ENCODE peak calls at places on chromosomes 12 and 14, in four cellular contexts. W is coronary artery, N is colonic mucosa, J is HFF-Myc. A is an unnamed sample.

GRCh38 chr14:78324353-78324752 is 154.2 kb downstream of the NRXN3 start:
- DNase-seq in N (no peak), W (no peak), J (no peak), A (no peak)

GRCh38 chr14:26960049-26960688 is 362.3 kb upstream of the NOVA1 start:
- DNase-seq in N (no peak), W (no peak), J (no peak), A (no peak)

GRCh38 chr12:53737951-53738833 is 10.9 kb upstream of the CALCOCO1 start:
- DNase-seq in J (no peak), W (no peak), N (peak), A (no peak)

GRCh38 chr14:65531148-65531547 is 118.6 kb downstream of the FUT8 start:
- DNase-seq in W (no peak), J (no peak), N (no peak), A (no peak)

GRCh38 chr14:46769292-46769691 is 117.7 kb upstream of the RPL10L start:
- DNase-seq in N (no peak), W (no peak), J (no peak), A (no peak)

GRCh38 chr12:119154435-119154818 is 24.3 kb upstream of the HSPB8 start:
- DNase-seq in N (no peak), J (no peak), W (no peak), A (no peak)

GRCh38 chr12:104975621-104976343 is 10.3 kb upstream of the NOPCHAP1 start:
- DNase-seq in J (no peak), N (no peak), W (no peak), A (no peak)

GRCh38 chr14:22850944-22851790 is 14.8 kb downstream of the MMP14 start:
- DNase-seq in J (no peak), W (peak), N (peak), A (peak)

GRCh38 chr12:79737875-79738718 is 47.3 kb upstream of the PAWR start:
- DNase-seq in J (peak), N (peak), W (no peak), A (no peak)

GRCh38 chr12:126784328-126784921 is 1482.5 kb upstream of the TMEM132C start:
- DNase-seq in N (peak), J (no peak), W (no peak), A (peak)

GRCh38 chr14:45715946-45716345 is 462.9 kb upstream of the MIS18BP1 start:
- DNase-seq in W (no peak), N (no peak), J (no peak), A (no peak)

GRCh38 chr12:19994970-19995369 is 373.4 kb upstream of the PDE3A start:
- DNase-seq in W (no peak), N (no peak), J (no peak), A (no peak)

GRCh38 chr12:3380200-3381020 is 110.6 kb upstream of the PRMT8 start:
- DNase-seq in W (no peak), J (peak), N (no peak), A (peak)

GRCh38 chr12:7017870-7018349 is 366 bp downstream of the LPCAT3 start:
- DNase-seq in N (peak), J (no peak), W (no peak), A (no peak)

GRCh38 chr12:13959131-13959734 is 22.2 kb downstream of the GRIN2B start:
- DNase-seq in W (no peak), N (peak), J (no peak), A (peak)

GRCh38 chr14:91119556-91120311 is 5.9 kb downstream of the DGLUCY start:
- DNase-seq in W (no peak), J (no peak), N (peak), A (no peak)

GRCh38 chr12:111296906-111297463 is 71.9 kb downstream of the PHETA1 start:
- DNase-seq in W (no peak), N (no peak), J (no peak), A (no peak)

GRCh38 chr14:73168274-73168673 is 32.0 kb downstream of the PSEN1 start:
- DNase-seq in J (no peak), W (no peak), N (no peak), A (no peak)

GRCh38 chr12:30002677-30003076 is 218.9 kb upstream of the TMTC1 start:
- DNase-seq in N (no peak), W (no peak), J (no peak), A (no peak)

GRCh38 chr14:104144453-104144790 is 6.0 kb downstream of the KIF26A start:
- DNase-seq in J (no peak), N (no peak), W (no peak), A (no peak)

GRCh38 chr14:30291216-30291615 is 267.7 kb upstream of the G2E3 start:
- DNase-seq in W (no peak), J (no peak), N (no peak), A (no peak)

GRCh38 chr12:46553911-46554310 is 181.3 kb upstream of the SLC38A2 start:
- DNase-seq in N (no peak), J (no peak), W (no peak), A (no peak)

GRCh38 chr12:38162013-38162412 is 154.6 kb upstream of the ALG10B start:
- DNase-seq in J (no peak), W (no peak), N (no peak), A (peak)

GRCh38 chr14:71933026-71933587 is 878 bp downstream of the RGS6 start:
- DNase-seq in N (no peak), W (no peak), J (no peak), A (peak)

GRCh38 chr14:90521121-90521929 is 124.5 kb downstream of the CALM1 start:
- DNase-seq in N (no peak), W (no peak), J (no peak), A (no peak)

GRCh38 chr14:68522510-68523325 is 270.1 kb downstream of the ZFP36L1 start:
- DNase-seq in W (peak), J (no peak), N (no peak), A (peak)

GRCh38 chr12:104280703-104281458 is 22.7 kb upstream of the EID3 start:
- DNase-seq in W (no peak), N (no peak), J (no peak), A (no peak)

GRCh38 chr12:65655074-65655493 is 169.2 kb upstream of the HMGA2 start:
- DNase-seq in W (no peak), N (no peak), J (no peak), A (no peak)

GRCh38 chr12:94618995-94619695 is 31.2 kb downstream of the TMCC3 start:
- DNase-seq in J (peak), W (no peak), N (no peak), A (no peak)

GRCh38 chr12:27260746-27261145 is 16.7 kb downstream of the STK38L start:
- DNase-seq in N (no peak), J (no peak), W (no peak), A (no peak)

GRCh38 chr14:99734406-99735051 is 50.4 kb downstream of the CYP46A1 start:
- DNase-seq in J (no peak), W (peak), N (no peak), A (no peak)

GRCh38 chr12:31749024-31749704 is 20.3 kb upstream of the AMN1 start:
- DNase-seq in J (peak), N (peak), W (no peak), A (no peak)

GRCh38 chr14:24843494-24843893 is 206.5 kb downstream of the STXBP6 start:
- DNase-seq in J (no peak), W (no peak), N (no peak), A (no peak)

GRCh38 chr12:67280572-67280971 is 11.4 kb downstream of the CAND1 start:
- DNase-seq in J (no peak), N (no peak), W (no peak), A (no peak)

GRCh38 chr12:15693233-15693911 is 95.8 kb downstream of the EPS8 start:
- DNase-seq in J (no peak), W (no peak), N (no peak), A (no peak)

DNA sequence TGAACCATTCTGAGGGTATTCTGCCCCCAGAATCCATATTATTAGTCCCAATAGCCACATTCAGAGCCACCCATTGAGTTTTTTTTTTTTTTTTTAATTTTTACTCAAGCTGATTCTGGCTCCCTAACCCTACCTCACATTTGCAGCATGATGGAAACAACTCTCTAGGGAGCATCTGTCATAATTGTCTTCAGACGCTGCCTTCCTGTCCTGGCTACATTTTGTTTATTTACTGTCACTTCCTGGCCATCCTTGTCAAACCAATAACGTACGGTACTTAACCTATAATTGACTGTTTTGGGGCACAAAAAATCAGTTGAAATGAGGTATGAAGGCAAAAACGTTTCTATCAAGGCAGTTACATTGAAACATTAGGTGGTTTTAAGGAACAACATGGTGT is 2.1 kb downstream of the GLIPR1 start:
- DNase-seq in J (no peak), N (no peak), W (no peak), A (no peak)
- H3K4me3 ChIP-seq in J (peak), N (no peak), W (peak), A (no peak)

GRCh38 chr14:54651649-54652048 is 84.7 kb downstream of the SAMD4A start:
- DNase-seq in W (no peak), N (no peak), J (no peak), A (no peak)

GRCh38 chr14:54652890-54653201 is 85.9 kb downstream of the SAMD4A start:
- DNase-seq in J (no peak), N (no peak), W (no peak), A (no peak)

GRCh38 chr14:54650331-54651017 is 83.5 kb downstream of the SAMD4A start:
- DNase-seq in W (peak), N (peak), J (peak), A (no peak)

GRCh38 chr14:54652188-54652889 is 85.4 kb downstream of the SAMD4A start:
- DNase-seq in J (peak), W (peak), N (peak), A (peak)

DNA sequence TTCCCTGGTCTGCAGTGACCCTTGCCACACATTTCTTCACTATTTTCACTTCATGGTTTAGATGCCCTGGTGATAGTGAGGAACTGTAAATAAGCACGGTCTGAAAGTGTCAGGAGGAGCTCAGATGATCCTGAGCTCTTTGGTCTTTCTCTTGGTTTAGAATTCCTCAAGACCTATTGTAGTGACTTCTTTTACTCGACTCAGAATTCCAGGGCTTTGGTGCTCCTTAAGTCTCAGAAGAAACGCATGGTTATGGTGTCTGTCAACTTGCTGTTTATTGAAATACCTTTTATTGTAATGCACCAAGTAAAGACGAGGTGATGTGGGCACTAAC is 84.1 kb downstream of the SAMD4A start:
- DNase-seq in N (no peak), W (no peak), J (no peak), A (no peak)
- H3K4me3 ChIP-seq in N (no peak), W (peak), J (no peak), A (no peak)

GRCh38 chr12:49511410-49511809 is 27.4 kb upstream of the KCNH3 start:
- DNase-seq in W (no peak), J (no peak), N (no peak), A (no peak)

GRCh38 chr12:49503674-49504180 is 35.1 kb upstream of the KCNH3 start:
- DNase-seq in J (no peak), N (peak), W (no peak), A (peak)

GRCh38 chr12:49502590-49502989 is 36.2 kb upstream of the KCNH3 start:
- DNase-seq in J (no peak), N (no peak), W (no peak), A (no peak)

GRCh38 chr12:49505672-49506071 is 33.2 kb upstream of the KCNH3 start:
- DNase-seq in J (no peak), N (no peak), W (no peak), A (no peak)

DNA sequence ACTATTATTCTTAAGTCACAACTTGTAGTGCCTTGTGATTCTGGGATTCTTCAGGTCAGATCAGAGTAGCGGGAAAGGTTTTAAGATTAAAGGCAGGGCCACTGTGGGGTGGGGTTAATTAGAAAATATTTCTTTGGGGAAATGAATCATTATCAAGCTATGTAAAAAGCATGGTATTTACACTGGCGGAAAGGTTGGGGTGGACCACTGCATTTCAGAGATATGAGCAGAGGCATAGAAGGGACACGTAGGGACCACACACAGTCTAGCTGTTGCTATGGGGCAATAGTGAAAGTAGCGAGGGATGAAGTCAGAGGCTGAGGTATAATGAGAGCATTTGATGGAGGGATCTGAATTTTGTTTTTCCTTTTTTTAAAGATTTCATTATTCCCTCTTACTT is 31.7 kb upstream of the KCNH3 start:
- DNase-seq in N (no peak), J (peak), W (no peak), A (peak)
- H3K4me3 ChIP-seq in N (no peak), J (no peak), W (no peak), A (no peak)

GRCh38 chr12:1811948-1812291 is 8.4 kb upstream of the LRTM2 start:
- DNase-seq in N (no peak), J (no peak), W (no peak), A (no peak)

GRCh38 chr12:1810931-1811280 is 9.5 kb upstream of the LRTM2 start:
- DNase-seq in J (no peak), W (no peak), N (no peak), A (no peak)

GRCh38 chr12:1812650-1813302 is 7.6 kb upstream of the LRTM2 start:
- DNase-seq in N (no peak), J (no peak), W (no peak), A (no peak)

GRCh38 chr12:1810201-1810930 is 10.0 kb upstream of the LRTM2 start:
- DNase-seq in W (no peak), J (no peak), N (no peak), A (no peak)

GRCh38 chr12:1811281-1811947 is 9.0 kb upstream of the LRTM2 start:
- DNase-seq in N (no peak), J (no peak), W (no peak), A (no peak)
- H3K4me3 ChIP-seq in N (no peak), J (no peak), W (peak), A (no peak)

DNA sequence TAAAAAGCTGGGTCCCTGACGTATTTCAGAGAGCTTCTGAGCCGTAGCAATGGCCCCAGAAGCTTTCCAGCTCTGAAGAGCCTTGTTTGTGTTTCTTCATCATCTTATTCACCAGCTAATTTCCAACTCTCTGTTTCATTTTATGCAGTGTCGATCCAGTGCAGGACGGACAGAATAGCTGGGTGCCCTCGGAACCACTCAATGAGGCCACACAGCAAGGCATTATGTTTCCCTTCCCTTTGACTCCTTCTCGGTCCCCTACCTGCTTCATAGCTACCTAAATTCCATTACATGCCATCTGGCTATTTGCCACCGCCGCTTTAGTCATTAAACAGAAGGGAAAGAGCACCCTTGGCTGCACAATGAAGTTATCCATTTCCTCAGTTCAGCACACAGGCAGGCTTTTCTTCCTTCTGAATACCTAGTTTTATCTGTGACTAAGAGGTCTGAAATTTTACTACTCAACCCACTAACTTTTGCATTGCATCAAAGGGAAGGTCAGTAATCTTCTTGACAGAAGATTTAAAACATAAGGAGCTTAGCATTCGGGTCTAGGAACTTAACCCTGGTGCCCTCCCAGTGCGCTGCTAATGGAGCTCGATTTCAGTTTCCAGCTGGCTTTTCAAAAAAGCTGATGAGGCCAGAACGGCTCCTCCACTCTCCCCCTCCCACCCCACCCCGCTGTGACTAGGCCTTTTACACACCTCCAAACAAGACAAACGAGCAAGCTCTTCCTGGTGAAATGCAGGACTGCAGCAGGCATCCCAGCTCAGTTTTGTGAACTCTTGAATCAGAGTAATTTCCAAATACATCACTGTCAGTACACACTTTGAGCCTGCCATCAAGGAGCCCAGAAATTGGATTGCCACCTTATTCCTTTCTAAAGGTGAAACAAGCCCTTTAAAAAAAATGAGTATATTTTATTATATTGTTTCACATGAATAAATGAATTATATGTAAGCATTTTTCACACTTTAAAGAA is 176.7 kb downstream of the GXYLT1 start:
- DNase-seq in J (no peak), W (no peak), N (no peak), A (no peak)
- H3K4me3 ChIP-seq in J (no peak), W (no peak), N (no peak), A (no peak)

DNA sequence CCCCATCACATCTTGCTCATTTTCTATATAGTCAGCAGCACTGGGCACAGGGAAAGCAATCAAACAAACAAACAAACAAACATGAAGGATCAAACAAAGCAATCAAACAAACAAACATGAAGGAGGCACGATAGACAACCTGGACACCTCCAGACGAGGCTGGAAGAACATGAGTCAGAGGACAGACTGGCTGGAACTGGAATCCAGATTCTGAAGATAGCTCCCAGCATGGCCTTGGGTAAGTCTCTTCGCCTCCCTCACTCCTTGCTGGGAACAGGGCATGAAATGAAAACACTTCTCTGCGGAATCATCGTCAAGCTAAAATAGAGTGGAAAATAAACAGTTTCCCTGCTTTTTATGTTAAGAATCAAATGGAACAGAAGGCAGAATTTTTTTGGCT is 984.8 kb downstream of the VRK1 start:
- DNase-seq in N (no peak), J (no peak), W (no peak), A (no peak)
- H3K4me3 ChIP-seq in N (no peak), J (no peak), W (no peak), A (no peak)

GRCh38 chr12:121575952-121576615 is 4.7 kb downstream of the KDM2B start:
- DNase-seq in N (no peak), W (no peak), J (no peak), A (no peak)
- H3K4me3 ChIP-seq in N (no peak), W (no peak), J (no peak), A (no peak)

DNA sequence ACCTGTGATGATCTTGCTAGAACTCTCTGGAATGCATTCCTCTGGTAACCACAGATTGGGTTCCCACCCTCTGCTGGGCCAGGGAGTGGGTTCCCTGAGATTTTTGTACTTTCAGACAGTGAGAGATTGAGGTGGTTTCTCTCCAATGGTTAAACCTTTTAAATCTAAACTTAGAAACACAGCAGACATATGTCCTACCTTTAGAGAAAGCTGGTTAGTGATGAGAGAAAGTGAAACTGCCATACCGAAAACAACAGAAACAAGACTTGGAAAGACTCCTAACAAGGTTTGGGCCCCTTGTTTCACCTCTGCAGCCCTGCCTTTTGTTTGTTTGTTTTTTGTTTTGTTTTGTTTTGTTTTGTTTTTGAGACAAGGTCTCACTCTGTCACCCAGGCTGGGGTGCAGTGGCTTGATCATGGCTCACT is 9.7 kb upstream of the SGPP1 start:
- DNase-seq in J (no peak), N (no peak), W (no peak), A (no peak)
- H3K4me3 ChIP-seq in J (no peak), N (no peak), W (no peak), A (no peak)

GRCh38 chr14:36519431-36520321 is at the start of gene NKX2-1:
- DNase-seq in W (no peak), J (no peak), N (no peak), A (peak)
- H3K4me3 ChIP-seq in W (peak), J (no peak), N (peak), A (peak)